ENCODE peak calls at places on chromosomes 5 and 9, in seven cellular contexts. One of them, this sample, is unnamed.

GRCh38 chr5:150014456-150014855 is 13.9 kb downstream of the HMGXB3 start:
- DNase-seq in cardiac fibroblast: no peak
- DNase-seq in fibroblast of pulmonary artery: no peak
- DNase-seq in dorsolateral prefrontal cortex: no peak
- DNase-seq in glutamatergic neuron: no peak
- DNase-seq in ovary: no peak
- DNase-seq in fibroblast of lung: no peak
- DNase-seq in this sample: no peak

GRCh38 chr5:164090358-164090757 is 584.9 kb downstream of the MAT2B start:
- DNase-seq in fibroblast of lung: no peak
- DNase-seq in fibroblast of pulmonary artery: no peak
- DNase-seq in cardiac fibroblast: no peak
- DNase-seq in glutamatergic neuron: no peak
- DNase-seq in ovary: no peak
- DNase-seq in dorsolateral prefrontal cortex: no peak
- DNase-seq in this sample: no peak

GRCh38 chr9:120944434-120945125 is 18.0 kb upstream of the TRAF1 start:
- DNase-seq in dorsolateral prefrontal cortex: no peak
- DNase-seq in ovary: no peak
- DNase-seq in fibroblast of lung: no peak
- DNase-seq in cardiac fibroblast: no peak
- DNase-seq in glutamatergic neuron: no peak
- DNase-seq in fibroblast of pulmonary artery: no peak
- DNase-seq in this sample: no peak

GRCh38 chr9:107484117-107484723 is 5.3 kb downstream of the KLF4 start:
- DNase-seq in ovary: peak
- DNase-seq in fibroblast of pulmonary artery: peak
- DNase-seq in cardiac fibroblast: peak
- DNase-seq in dorsolateral prefrontal cortex: no peak
- DNase-seq in fibroblast of lung: peak
- DNase-seq in glutamatergic neuron: no peak
- DNase-seq in this sample: peak

GRCh38 chr5:94388773-94389514 is 229.5 kb downstream of the KIAA0825 start:
- DNase-seq in ovary: no peak
- DNase-seq in cardiac fibroblast: no peak
- DNase-seq in glutamatergic neuron: no peak
- DNase-seq in dorsolateral prefrontal cortex: no peak
- DNase-seq in fibroblast of pulmonary artery: no peak
- DNase-seq in fibroblast of lung: no peak
- DNase-seq in this sample: no peak

GRCh38 chr5:149200355-149200754 is 59.1 kb downstream of the ABLIM3 start:
- DNase-seq in dorsolateral prefrontal cortex: no peak
- DNase-seq in fibroblast of pulmonary artery: peak
- DNase-seq in glutamatergic neuron: no peak
- DNase-seq in ovary: no peak
- DNase-seq in cardiac fibroblast: peak
- DNase-seq in fibroblast of lung: peak
- DNase-seq in this sample: no peak

GRCh38 chr9:89891221-89892052 is 286.6 kb downstream of the GADD45G start:
- DNase-seq in glutamatergic neuron: no peak
- DNase-seq in dorsolateral prefrontal cortex: no peak
- DNase-seq in fibroblast of pulmonary artery: peak
- DNase-seq in fibroblast of lung: peak
- DNase-seq in cardiac fibroblast: peak
- DNase-seq in ovary: peak
- DNase-seq in this sample: no peak

GRCh38 chr9:117094493-117094892 is 320.4 kb downstream of the ASTN2 start:
- DNase-seq in dorsolateral prefrontal cortex: no peak
- DNase-seq in fibroblast of pulmonary artery: peak
- DNase-seq in ovary: peak
- DNase-seq in fibroblast of lung: no peak
- DNase-seq in glutamatergic neuron: no peak
- DNase-seq in cardiac fibroblast: peak
- DNase-seq in this sample: peak

GRCh38 chr9:120876842-120877240 is at the start of gene PHF19:
- DNase-seq in fibroblast of pulmonary artery: peak
- DNase-seq in fibroblast of lung: peak
- DNase-seq in ovary: peak
- DNase-seq in cardiac fibroblast: peak
- DNase-seq in glutamatergic neuron: peak
- DNase-seq in dorsolateral prefrontal cortex: no peak
- DNase-seq in this sample: peak

GRCh38 chr9:130938652-130939404 is at the start of gene FIBCD1:
- DNase-seq in cardiac fibroblast: peak
- DNase-seq in ovary: no peak
- DNase-seq in glutamatergic neuron: peak
- DNase-seq in fibroblast of pulmonary artery: no peak
- DNase-seq in dorsolateral prefrontal cortex: no peak
- DNase-seq in fibroblast of lung: peak
- DNase-seq in this sample: peak

GRCh38 chr9:107177857-107178256 is 105.2 kb upstream of the RAD23B start:
- DNase-seq in fibroblast of pulmonary artery: no peak
- DNase-seq in fibroblast of lung: peak
- DNase-seq in ovary: no peak
- DNase-seq in dorsolateral prefrontal cortex: no peak
- DNase-seq in cardiac fibroblast: no peak
- DNase-seq in glutamatergic neuron: no peak
- DNase-seq in this sample: no peak

GRCh38 chr5:131067596-131067995 is 97.5 kb downstream of the HINT1 start:
- DNase-seq in ovary: no peak
- DNase-seq in cardiac fibroblast: no peak
- DNase-seq in dorsolateral prefrontal cortex: no peak
- DNase-seq in fibroblast of pulmonary artery: no peak
- DNase-seq in glutamatergic neuron: no peak
- DNase-seq in fibroblast of lung: no peak
- DNase-seq in this sample: no peak

GRCh38 chr9:37625262-37626147 is 25.2 kb upstream of the FRMPD1 start:
- DNase-seq in cardiac fibroblast: no peak
- DNase-seq in ovary: no peak
- DNase-seq in fibroblast of pulmonary artery: no peak
- DNase-seq in glutamatergic neuron: no peak
- DNase-seq in dorsolateral prefrontal cortex: no peak
- DNase-seq in fibroblast of lung: no peak
- DNase-seq in this sample: no peak

GRCh38 chr5:115842089-115842881 is 550 bp downstream of the AP3S1 start:
- DNase-seq in ovary: no peak
- DNase-seq in cardiac fibroblast: no peak
- DNase-seq in dorsolateral prefrontal cortex: no peak
- DNase-seq in fibroblast of pulmonary artery: peak
- DNase-seq in fibroblast of lung: peak
- DNase-seq in glutamatergic neuron: peak
- DNase-seq in this sample: no peak

GRCh38 chr5:55172937-55173695 is at the start of gene CDC20B:
- DNase-seq in glutamatergic neuron: peak
- DNase-seq in dorsolateral prefrontal cortex: peak
- DNase-seq in cardiac fibroblast: peak
- DNase-seq in fibroblast of lung: peak
- DNase-seq in ovary: peak
- DNase-seq in fibroblast of pulmonary artery: peak
- DNase-seq in this sample: peak

GRCh38 chr5:14959443-14960119 is 88.0 kb upstream of the ANKH start:
- DNase-seq in ovary: no peak
- DNase-seq in glutamatergic neuron: no peak
- DNase-seq in cardiac fibroblast: no peak
- DNase-seq in fibroblast of pulmonary artery: no peak
- DNase-seq in fibroblast of lung: no peak
- DNase-seq in dorsolateral prefrontal cortex: no peak
- DNase-seq in this sample: peak

GRCh38 chr9:129436751-129437625 is 183.9 kb downstream of the C9orf50 start:
- DNase-seq in fibroblast of lung: peak
- DNase-seq in dorsolateral prefrontal cortex: peak
- DNase-seq in glutamatergic neuron: peak
- DNase-seq in cardiac fibroblast: peak
- DNase-seq in ovary: peak
- DNase-seq in fibroblast of pulmonary artery: peak
- DNase-seq in this sample: peak

GRCh38 chr9:121057821-121058220 is 7.7 kb upstream of the C5 start:
- DNase-seq in cardiac fibroblast: no peak
- DNase-seq in ovary: no peak
- DNase-seq in glutamatergic neuron: no peak
- DNase-seq in dorsolateral prefrontal cortex: no peak
- DNase-seq in fibroblast of pulmonary artery: no peak
- DNase-seq in fibroblast of lung: no peak
- DNase-seq in this sample: no peak

GRCh38 chr9:4297795-4298254 is 2.0 kb downstream of the GLIS3 start:
- DNase-seq in fibroblast of pulmonary artery: peak
- DNase-seq in fibroblast of lung: peak
- DNase-seq in dorsolateral prefrontal cortex: peak
- DNase-seq in glutamatergic neuron: peak
- DNase-seq in cardiac fibroblast: peak
- DNase-seq in ovary: peak
- DNase-seq in this sample: peak

GRCh38 chr9:124343533-124344290 is 71.5 kb downstream of the PSMB7 start:
- DNase-seq in glutamatergic neuron: peak
- DNase-seq in ovary: no peak
- DNase-seq in fibroblast of lung: no peak
- DNase-seq in cardiac fibroblast: no peak
- DNase-seq in fibroblast of pulmonary artery: no peak
- DNase-seq in dorsolateral prefrontal cortex: no peak
- DNase-seq in this sample: no peak

GRCh38 chr9:76456202-76456926 is 2.6 kb upstream of the GCNT1 start:
- DNase-seq in cardiac fibroblast: peak
- DNase-seq in ovary: peak
- DNase-seq in glutamatergic neuron: no peak
- DNase-seq in fibroblast of pulmonary artery: peak
- DNase-seq in dorsolateral prefrontal cortex: no peak
- DNase-seq in fibroblast of lung: peak
- DNase-seq in this sample: peak

GRCh38 chr5:172872997-172873491 is 39.0 kb downstream of the ERGIC1 start:
- DNase-seq in fibroblast of pulmonary artery: peak
- DNase-seq in dorsolateral prefrontal cortex: peak
- DNase-seq in glutamatergic neuron: no peak
- DNase-seq in ovary: peak
- DNase-seq in cardiac fibroblast: peak
- DNase-seq in fibroblast of lung: peak
- DNase-seq in this sample: peak

GRCh38 chr5:171405615-171406014 is 13.8 kb upstream of the FGF18 start:
- DNase-seq in ovary: no peak
- DNase-seq in fibroblast of pulmonary artery: peak
- DNase-seq in glutamatergic neuron: no peak
- DNase-seq in fibroblast of lung: peak
- DNase-seq in dorsolateral prefrontal cortex: no peak
- DNase-seq in cardiac fibroblast: peak
- DNase-seq in this sample: peak

GRCh38 chr5:78526049-78526525 is 122.5 kb downstream of the LHFPL2 start:
- DNase-seq in fibroblast of pulmonary artery: peak
- DNase-seq in fibroblast of lung: peak
- DNase-seq in ovary: no peak
- DNase-seq in glutamatergic neuron: no peak
- DNase-seq in dorsolateral prefrontal cortex: no peak
- DNase-seq in cardiac fibroblast: peak
- DNase-seq in this sample: peak

GRCh38 chr5:109329296-109330252 is 80.2 kb downstream of the PJA2 start:
- DNase-seq in cardiac fibroblast: peak
- DNase-seq in fibroblast of pulmonary artery: peak
- DNase-seq in dorsolateral prefrontal cortex: no peak
- DNase-seq in fibroblast of lung: peak
- DNase-seq in ovary: no peak
- DNase-seq in glutamatergic neuron: no peak
- DNase-seq in this sample: peak

GRCh38 chr5:154390096-154390495 is 55.7 kb upstream of the SAP30L start:
- DNase-seq in cardiac fibroblast: peak
- DNase-seq in ovary: no peak
- DNase-seq in dorsolateral prefrontal cortex: no peak
- DNase-seq in fibroblast of lung: peak
- DNase-seq in fibroblast of pulmonary artery: peak
- DNase-seq in glutamatergic neuron: no peak
- DNase-seq in this sample: peak
- TF ChIP-seq CTCF in cardiac fibroblast: no peak
- TF ChIP-seq CTCF in ovary: no peak
- TF ChIP-seq CTCF in dorsolateral prefrontal cortex: no peak
- TF ChIP-seq CTCF in fibroblast of lung: no peak
- TF ChIP-seq CTCF in fibroblast of pulmonary artery: no peak
- TF ChIP-seq CTCF in glutamatergic neuron: no peak
- TF ChIP-seq CTCF in this sample: no peak

DNA sequence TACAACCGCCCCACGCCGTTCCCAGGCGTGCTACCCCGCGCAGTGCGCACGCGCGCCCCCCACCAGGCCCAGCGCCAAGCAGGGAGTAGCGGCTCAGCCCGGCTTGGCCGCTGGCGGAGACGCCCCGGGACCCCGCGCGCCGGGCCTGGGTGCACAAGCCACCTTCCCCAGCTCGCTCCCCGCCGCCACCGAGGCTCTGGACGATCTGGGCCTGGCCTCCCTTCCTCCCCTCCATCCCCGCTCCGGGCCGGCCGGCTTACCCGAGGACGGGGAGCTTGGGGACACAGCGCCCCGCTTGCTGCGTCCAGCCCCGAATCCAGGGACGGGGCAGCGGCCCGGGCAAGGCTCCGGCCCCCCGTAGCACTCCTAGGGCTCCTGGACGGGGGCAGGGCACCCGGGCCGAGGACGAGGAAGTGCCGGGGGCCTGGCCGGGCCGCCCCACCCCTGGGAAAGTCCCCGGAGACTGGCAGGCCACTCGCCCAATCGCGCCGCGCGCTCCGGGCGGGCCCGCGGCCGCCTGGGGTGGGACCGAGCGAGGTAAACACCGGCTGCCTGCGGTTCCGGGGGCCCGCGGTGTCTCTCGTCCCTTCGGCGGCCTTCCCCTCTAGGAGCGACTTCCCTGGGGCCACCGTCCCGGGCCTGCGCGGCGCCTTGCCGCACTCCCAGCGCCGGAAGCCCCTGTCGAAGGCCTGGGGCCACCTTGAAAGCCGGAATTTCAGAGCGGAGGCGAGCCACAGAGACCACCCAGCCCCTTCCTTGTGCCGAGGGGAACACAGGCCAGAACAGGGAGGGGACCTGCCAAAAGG is at the start of gene TNIP1:
- DNase-seq in fibroblast of lung: peak
- DNase-seq in cardiac fibroblast: peak
- DNase-seq in fibroblast of pulmonary artery: peak
- DNase-seq in dorsolateral prefrontal cortex: peak
- DNase-seq in glutamatergic neuron: peak
- DNase-seq in ovary: peak
- DNase-seq in this sample: peak
- TF ChIP-seq CTCF in fibroblast of lung: no peak
- TF ChIP-seq CTCF in cardiac fibroblast: no peak
- TF ChIP-seq CTCF in fibroblast of pulmonary artery: no peak
- TF ChIP-seq CTCF in dorsolateral prefrontal cortex: no peak
- TF ChIP-seq CTCF in glutamatergic neuron: no peak
- TF ChIP-seq CTCF in ovary: no peak
- TF ChIP-seq CTCF in this sample: no peak

GRCh38 chr5:97151370-97151769 is 9.0 kb upstream of the LIX1 start:
- DNase-seq in fibroblast of pulmonary artery: no peak
- DNase-seq in dorsolateral prefrontal cortex: no peak
- DNase-seq in fibroblast of lung: no peak
- DNase-seq in cardiac fibroblast: no peak
- DNase-seq in glutamatergic neuron: no peak
- DNase-seq in ovary: no peak
- DNase-seq in this sample: no peak
- TF ChIP-seq CTCF in fibroblast of pulmonary artery: no peak
- TF ChIP-seq CTCF in dorsolateral prefrontal cortex: no peak
- TF ChIP-seq CTCF in fibroblast of lung: no peak
- TF ChIP-seq CTCF in cardiac fibroblast: no peak
- TF ChIP-seq CTCF in glutamatergic neuron: no peak
- TF ChIP-seq CTCF in ovary: no peak
- TF ChIP-seq CTCF in this sample: no peak

DNA sequence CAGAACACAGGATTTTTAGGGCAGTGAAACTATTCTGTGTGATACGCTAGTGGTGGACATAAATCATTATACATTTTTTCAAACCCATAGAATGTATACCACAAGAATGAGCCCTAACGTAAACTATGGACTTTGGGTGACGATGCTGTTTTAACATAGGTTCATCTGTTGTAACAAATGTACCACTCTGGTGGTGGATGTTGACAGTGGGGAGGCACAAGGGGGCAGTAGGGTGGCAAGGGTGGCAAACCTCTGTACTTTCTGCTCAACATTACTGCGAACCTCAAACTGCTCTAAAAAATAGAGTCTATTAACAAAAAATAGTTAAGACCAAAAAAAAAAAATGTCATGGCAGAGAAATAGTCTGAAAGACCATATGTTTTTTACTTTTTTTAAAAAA is 9.1 kb upstream of the MVB12B start:
- DNase-seq in cardiac fibroblast: no peak
- DNase-seq in fibroblast of pulmonary artery: no peak
- DNase-seq in glutamatergic neuron: no peak
- DNase-seq in ovary: no peak
- DNase-seq in dorsolateral prefrontal cortex: no peak
- DNase-seq in fibroblast of lung: peak
- DNase-seq in this sample: peak
- TF ChIP-seq CTCF in cardiac fibroblast: no peak
- TF ChIP-seq CTCF in fibroblast of pulmonary artery: peak
- TF ChIP-seq CTCF in glutamatergic neuron: no peak
- TF ChIP-seq CTCF in ovary: no peak
- TF ChIP-seq CTCF in dorsolateral prefrontal cortex: no peak
- TF ChIP-seq CTCF in fibroblast of lung: peak
- TF ChIP-seq CTCF in this sample: peak

This sample was measured in choroid plexus epithelial cell.